ENCODE peak calls at places on chromosomes 16 and 17, in six cellular contexts. One of them, this sample, is unnamed.

GRCh38 chr17:67260051-67260987 is 15.3 kb upstream of the HELZ start:
- DNase-seq in upper lobe of right lung: peak; percentile 69
- DNase-seq in cardiac muscle cell: no peak
- DNase-seq in neural progenitor cell: no peak
- DNase-seq in kidney epithelial cell: no peak
- DNase-seq in breast epithelium: no peak
- DNase-seq in this sample: no peak

GRCh38 chr16:27269300-27270150 is 953 bp upstream of the NSMCE1 start:
- DNase-seq in upper lobe of right lung: no peak
- DNase-seq in cardiac muscle cell: no peak
- DNase-seq in breast epithelium: no peak
- DNase-seq in kidney epithelial cell: no peak
- DNase-seq in neural progenitor cell: no peak
- DNase-seq in this sample: no peak

GRCh38 chr16:80107900-80108299 is 432.9 kb upstream of the DYNLRB2 start:
- DNase-seq in upper lobe of right lung: no peak
- DNase-seq in breast epithelium: no peak
- DNase-seq in cardiac muscle cell: no peak
- DNase-seq in kidney epithelial cell: no peak
- DNase-seq in neural progenitor cell: no peak
- DNase-seq in this sample: no peak

GRCh38 chr17:44595216-44595775 is 38.0 kb downstream of the FZD2 start:
- DNase-seq in cardiac muscle cell: no peak
- DNase-seq in neural progenitor cell: no peak
- DNase-seq in breast epithelium: no peak
- DNase-seq in upper lobe of right lung: no peak
- DNase-seq in kidney epithelial cell: no peak
- DNase-seq in this sample: no peak

GRCh38 chr16:25014500-25015147 is 545 bp downstream of the ARHGAP17 start:
- DNase-seq in kidney epithelial cell: no peak
- DNase-seq in neural progenitor cell: peak; percentile 77
- DNase-seq in upper lobe of right lung: peak; percentile 76
- DNase-seq in breast epithelium: peak; percentile 30
- DNase-seq in cardiac muscle cell: peak; percentile 74
- DNase-seq in this sample: peak; percentile 92

GRCh38 chr17:42002792-42003301 is 14.4 kb downstream of the DNAJC7 start:
- DNase-seq in neural progenitor cell: no peak
- DNase-seq in cardiac muscle cell: no peak
- DNase-seq in breast epithelium: no peak
- DNase-seq in upper lobe of right lung: no peak
- DNase-seq in kidney epithelial cell: no peak
- DNase-seq in this sample: no peak

GRCh38 chr17:7767425-7768021 is 50.0 kb downstream of the DNAH2 start:
- DNase-seq in cardiac muscle cell: no peak
- DNase-seq in neural progenitor cell: no peak
- DNase-seq in kidney epithelial cell: no peak
- DNase-seq in breast epithelium: no peak
- DNase-seq in upper lobe of right lung: peak; percentile 70
- DNase-seq in this sample: peak; percentile 46

GRCh38 chr17:63480826-63481487 is 4.1 kb downstream of the ACE start:
- DNase-seq in upper lobe of right lung: no peak
- DNase-seq in neural progenitor cell: no peak
- DNase-seq in breast epithelium: no peak
- DNase-seq in cardiac muscle cell: no peak
- DNase-seq in kidney epithelial cell: no peak
- DNase-seq in this sample: no peak

GRCh38 chr17:72822358-72823023 is 270.0 kb downstream of the SLC39A11 start:
- DNase-seq in breast epithelium: no peak
- DNase-seq in kidney epithelial cell: no peak
- DNase-seq in cardiac muscle cell: no peak
- DNase-seq in neural progenitor cell: no peak
- DNase-seq in upper lobe of right lung: no peak
- DNase-seq in this sample: no peak

GRCh38 chr16:10954903-10955302 is 10.5 kb downstream of the CLEC16A start:
- DNase-seq in cardiac muscle cell: no peak
- DNase-seq in breast epithelium: no peak
- DNase-seq in neural progenitor cell: no peak
- DNase-seq in upper lobe of right lung: no peak
- DNase-seq in kidney epithelial cell: no peak
- DNase-seq in this sample: no peak

GRCh38 chr17:72429066-72429638 is 308.3 kb downstream of the SOX9 start:
- DNase-seq in upper lobe of right lung: no peak
- DNase-seq in neural progenitor cell: no peak
- DNase-seq in breast epithelium: no peak
- DNase-seq in cardiac muscle cell: no peak
- DNase-seq in kidney epithelial cell: no peak
- DNase-seq in this sample: no peak

GRCh38 chr16:88731699-88732098 is 25.4 kb downstream of the CTU2 start:
- DNase-seq in upper lobe of right lung: no peak
- DNase-seq in neural progenitor cell: no peak
- DNase-seq in breast epithelium: no peak
- DNase-seq in cardiac muscle cell: no peak
- DNase-seq in kidney epithelial cell: no peak
- DNase-seq in this sample: no peak

GRCh38 chr16:19291459-19291858 is 5.9 kb downstream of the CLEC19A start:
- DNase-seq in breast epithelium: no peak
- DNase-seq in cardiac muscle cell: no peak
- DNase-seq in kidney epithelial cell: no peak
- DNase-seq in upper lobe of right lung: no peak
- DNase-seq in neural progenitor cell: peak; percentile 96
- DNase-seq in this sample: no peak

GRCh38 chr17:81328925-81329278 is 33.8 kb upstream of the SLC38A10 start:
- DNase-seq in upper lobe of right lung: no peak
- DNase-seq in cardiac muscle cell: no peak
- DNase-seq in neural progenitor cell: no peak
- DNase-seq in breast epithelium: no peak
- DNase-seq in kidney epithelial cell: no peak
- DNase-seq in this sample: no peak

GRCh38 chr17:83036193-83036592 is 43.2 kb upstream of the METRNL start:
- DNase-seq in neural progenitor cell: no peak
- DNase-seq in breast epithelium: no peak
- DNase-seq in cardiac muscle cell: no peak
- DNase-seq in kidney epithelial cell: no peak
- DNase-seq in upper lobe of right lung: peak; percentile 40
- DNase-seq in this sample: no peak

GRCh38 chr17:32771396-32771795 is 105.5 kb downstream of the MYO1D start:
- DNase-seq in cardiac muscle cell: no peak
- DNase-seq in neural progenitor cell: no peak
- DNase-seq in kidney epithelial cell: no peak
- DNase-seq in upper lobe of right lung: no peak
- DNase-seq in breast epithelium: no peak
- DNase-seq in this sample: no peak

GRCh38 chr16:59202463-59202862 is 468.3 kb upstream of the GOT2 start:
- DNase-seq in cardiac muscle cell: no peak
- DNase-seq in kidney epithelial cell: no peak
- DNase-seq in neural progenitor cell: no peak
- DNase-seq in breast epithelium: no peak
- DNase-seq in upper lobe of right lung: no peak
- DNase-seq in this sample: no peak

GRCh38 chr16:61324044-61324443 is 712.2 kb downstream of the CDH8 start:
- DNase-seq in upper lobe of right lung: no peak
- DNase-seq in breast epithelium: no peak
- DNase-seq in kidney epithelial cell: no peak
- DNase-seq in cardiac muscle cell: no peak
- DNase-seq in neural progenitor cell: peak; percentile 61
- DNase-seq in this sample: no peak

GRCh38 chr17:19372866-19373505 is 5.3 kb upstream of the MAPK7 start:
- DNase-seq in cardiac muscle cell: no peak
- DNase-seq in breast epithelium: no peak
- DNase-seq in neural progenitor cell: no peak
- DNase-seq in kidney epithelial cell: no peak
- DNase-seq in upper lobe of right lung: no peak
- DNase-seq in this sample: peak; percentile 60

GRCh38 chr17:27207073-27207511 is 86.8 kb upstream of the WSB1 start:
- DNase-seq in breast epithelium: no peak
- DNase-seq in neural progenitor cell: no peak
- DNase-seq in kidney epithelial cell: no peak
- DNase-seq in cardiac muscle cell: no peak
- DNase-seq in upper lobe of right lung: no peak
- DNase-seq in this sample: no peak

GRCh38 chr17:35537569-35538209 is at the start of gene SLFN12L:
- DNase-seq in breast epithelium: no peak
- DNase-seq in neural progenitor cell: no peak
- DNase-seq in kidney epithelial cell: no peak
- DNase-seq in cardiac muscle cell: no peak
- DNase-seq in upper lobe of right lung: no peak
- DNase-seq in this sample: no peak

GRCh38 chr17:3867606-3868005 is 21.6 kb upstream of the NCBP3 start:
- DNase-seq in cardiac muscle cell: no peak
- DNase-seq in upper lobe of right lung: no peak
- DNase-seq in neural progenitor cell: no peak
- DNase-seq in kidney epithelial cell: no peak
- DNase-seq in breast epithelium: no peak
- DNase-seq in this sample: no peak

DNA sequence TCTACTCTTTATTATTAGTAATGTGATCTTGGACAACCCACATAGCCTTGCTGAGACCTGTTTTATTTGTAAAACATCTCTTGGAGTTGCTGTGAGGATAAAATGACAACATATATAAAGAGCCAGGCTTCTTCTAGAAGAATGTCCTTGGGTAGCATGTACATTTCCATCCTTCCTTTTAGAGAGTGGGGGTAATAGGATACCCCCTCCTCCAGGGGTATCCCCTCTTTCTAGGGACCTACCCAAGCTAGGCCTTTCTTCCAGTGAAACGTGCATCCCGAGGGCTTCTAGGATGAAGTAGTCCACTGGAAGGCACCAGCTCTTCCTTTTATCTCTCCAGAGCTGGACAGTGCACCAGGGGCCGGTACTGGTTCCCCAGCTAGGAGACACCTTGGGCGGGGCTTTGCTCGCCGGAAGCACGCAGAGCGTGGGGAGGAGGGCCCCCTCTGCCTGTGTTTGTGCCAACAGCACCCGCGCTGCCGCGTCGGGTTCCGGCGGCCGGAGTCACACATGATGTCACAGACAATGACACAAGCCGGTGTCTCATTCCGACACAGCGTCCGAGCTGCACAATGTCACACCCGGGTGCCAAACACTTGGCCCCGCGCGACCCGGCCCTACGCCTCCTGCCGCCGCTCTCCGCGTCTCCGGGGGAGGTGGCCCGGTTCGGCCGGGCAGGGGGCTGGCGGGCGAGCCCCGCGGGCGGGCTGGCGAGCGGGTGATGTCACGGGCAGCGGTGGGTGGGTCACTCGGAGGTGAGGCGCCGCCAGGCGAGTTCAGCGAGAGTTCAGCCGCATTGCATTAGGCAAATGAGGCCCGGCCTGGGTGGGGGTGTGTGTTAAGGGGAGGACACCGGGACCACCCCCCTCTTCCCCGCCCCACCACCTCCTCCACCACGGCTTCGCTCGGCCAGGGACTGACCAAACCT is 23.4 kb downstream of the GJD3 start:
- DNase-seq in upper lobe of right lung: peak; percentile 96
- DNase-seq in breast epithelium: peak; percentile 91
- DNase-seq in neural progenitor cell: peak; percentile 85
- DNase-seq in kidney epithelial cell: no peak
- DNase-seq in cardiac muscle cell: peak; percentile 79
- DNase-seq in this sample: no peak
- TF ChIP-seq CTCF in upper lobe of right lung: peak; percentile 43
- TF ChIP-seq CTCF in breast epithelium: no peak
- TF ChIP-seq CTCF in neural progenitor cell: no peak
- TF ChIP-seq CTCF in kidney epithelial cell: peak; percentile 34
- TF ChIP-seq CTCF in cardiac muscle cell: no peak
- TF ChIP-seq CTCF in this sample: peak; percentile 51

DNA sequence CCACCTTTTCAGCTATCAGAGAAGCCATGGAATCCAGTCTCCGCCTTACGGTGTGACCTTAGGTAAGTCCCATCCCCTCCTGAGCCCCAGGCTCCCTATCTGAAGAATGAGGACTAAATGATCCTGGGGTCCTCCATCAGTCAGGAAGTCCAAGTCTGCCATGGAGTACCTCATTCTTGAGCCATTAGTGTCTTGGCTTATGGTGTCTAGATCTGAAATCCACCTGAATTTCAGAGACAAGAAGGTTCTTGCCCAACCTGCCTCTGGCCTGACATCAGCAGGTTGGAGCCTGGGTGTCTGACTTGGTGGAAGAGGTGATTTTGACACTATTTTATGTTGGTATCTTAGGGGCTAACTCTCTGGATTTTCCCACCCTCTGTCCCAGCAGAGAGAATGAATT is 47.1 kb downstream of the CNGB1 start:
- DNase-seq in kidney epithelial cell: no peak
- DNase-seq in upper lobe of right lung: no peak
- DNase-seq in cardiac muscle cell: no peak
- DNase-seq in breast epithelium: no peak
- DNase-seq in neural progenitor cell: no peak
- DNase-seq in this sample: no peak
- TF ChIP-seq CTCF in kidney epithelial cell: no peak
- TF ChIP-seq CTCF in upper lobe of right lung: no peak
- TF ChIP-seq CTCF in cardiac muscle cell: no peak
- TF ChIP-seq CTCF in breast epithelium: no peak
- TF ChIP-seq CTCF in neural progenitor cell: no peak
- TF ChIP-seq CTCF in this sample: no peak

GRCh38 chr16:56824804-56825203 is 40.2 kb upstream of the SLC12A3 start:
- DNase-seq in cardiac muscle cell: no peak
- DNase-seq in upper lobe of right lung: no peak
- DNase-seq in neural progenitor cell: no peak
- DNase-seq in breast epithelium: no peak
- DNase-seq in kidney epithelial cell: no peak
- DNase-seq in this sample: no peak

GRCh38 chr16:56825821-56826220 is 39.2 kb upstream of the SLC12A3 start:
- DNase-seq in neural progenitor cell: no peak
- DNase-seq in cardiac muscle cell: no peak
- DNase-seq in upper lobe of right lung: no peak
- DNase-seq in breast epithelium: no peak
- DNase-seq in kidney epithelial cell: no peak
- DNase-seq in this sample: no peak

GRCh38 chr16:56822966-56823739 is 41.9 kb upstream of the SLC12A3 start:
- DNase-seq in neural progenitor cell: no peak
- DNase-seq in kidney epithelial cell: no peak
- DNase-seq in breast epithelium: no peak
- DNase-seq in cardiac muscle cell: no peak
- DNase-seq in upper lobe of right lung: no peak
- DNase-seq in this sample: no peak

GRCh38 chr16:56828641-56829040 is 36.4 kb upstream of the SLC12A3 start:
- DNase-seq in upper lobe of right lung: no peak
- DNase-seq in neural progenitor cell: no peak
- DNase-seq in kidney epithelial cell: no peak
- DNase-seq in breast epithelium: no peak
- DNase-seq in cardiac muscle cell: no peak
- DNase-seq in this sample: no peak

GRCh38 chr16:56824335-56824734 is 40.7 kb upstream of the SLC12A3 start:
- DNase-seq in kidney epithelial cell: no peak
- DNase-seq in upper lobe of right lung: peak; percentile 72
- DNase-seq in breast epithelium: no peak
- DNase-seq in neural progenitor cell: peak; percentile 52
- DNase-seq in cardiac muscle cell: no peak
- DNase-seq in this sample: no peak
- TF ChIP-seq CTCF in kidney epithelial cell: no peak
- TF ChIP-seq CTCF in upper lobe of right lung: peak; percentile 33
- TF ChIP-seq CTCF in breast epithelium: no peak
- TF ChIP-seq CTCF in neural progenitor cell: peak; percentile 33
- TF ChIP-seq CTCF in cardiac muscle cell: peak; percentile 9
- TF ChIP-seq CTCF in this sample: peak; percentile 62

DNA sequence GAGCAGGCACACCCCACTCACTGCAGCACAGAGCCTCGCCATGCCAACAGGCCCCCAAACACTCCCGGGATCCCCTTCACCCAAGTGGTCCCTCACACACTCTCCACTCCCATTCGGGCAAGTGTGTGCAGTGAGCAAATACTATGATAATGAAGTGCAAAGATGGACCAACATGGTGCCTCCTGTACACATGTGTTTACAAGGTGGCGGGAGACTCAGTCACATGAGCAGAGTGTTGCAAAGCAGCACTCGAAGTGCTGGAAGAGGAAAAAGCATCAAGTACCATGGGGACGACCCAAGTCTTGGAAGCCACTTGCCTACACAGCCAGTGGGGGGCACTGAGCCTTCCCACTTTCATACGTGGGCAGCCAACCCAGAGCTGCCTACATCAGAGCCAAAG is 17.2 kb upstream of the SP6 start:
- DNase-seq in cardiac muscle cell: no peak
- DNase-seq in neural progenitor cell: no peak
- DNase-seq in kidney epithelial cell: no peak
- DNase-seq in upper lobe of right lung: no peak
- DNase-seq in breast epithelium: no peak
- DNase-seq in this sample: no peak
- TF ChIP-seq CTCF in cardiac muscle cell: no peak
- TF ChIP-seq CTCF in neural progenitor cell: no peak
- TF ChIP-seq CTCF in kidney epithelial cell: no peak
- TF ChIP-seq CTCF in upper lobe of right lung: no peak
- TF ChIP-seq CTCF in breast epithelium: no peak
- TF ChIP-seq CTCF in this sample: no peak

This sample was measured in chondrocyte.